ENCODE peak calls at places on chromosome 15, in five cellular contexts. Q is IMR-90, A is SK-N-SH, T is GM12878, Z is K562. I is an unnamed sample.

GRCh38 chr15:90838066-90838465 is 30.3 kb upstream of the FURIN start:
- DNase-seq in Z (no peak), T (no peak), A (no peak), Q (no peak), I (no peak)

GRCh38 chr15:65287515-65287845 is 797 bp upstream of the PARP16 start:
- DNase-seq in T (no peak), Z (no peak), Q (peak; percentile 9), A (no peak), I (no peak)

GRCh38 chr15:69084404-69085030 is 70.0 kb downstream of the NOX5 start:
- DNase-seq in Z (no peak), T (no peak), A (no peak), Q (no peak), I (no peak)

GRCh38 chr15:39640665-39641064 is 59.8 kb downstream of the THBS1 start:
- DNase-seq in Z (no peak), Q (no peak), T (no peak), A (no peak), I (no peak)

GRCh38 chr15:89628791-89629715 is 26.2 kb downstream of the KIF7 start:
- DNase-seq in Q (no peak), Z (peak; percentile 13), A (peak; percentile 42), T (no peak), I (no peak)

GRCh38 chr15:59492389-59493377 is 54.7 kb downstream of the FAM81A start:
- DNase-seq in T (peak; percentile 40), A (peak; percentile 70), Z (peak; percentile 41), Q (peak; percentile 70), I (peak; percentile 81)

GRCh38 chr15:95511680-95512079 is 818.8 kb upstream of the NR2F2 start:
- DNase-seq in Z (no peak), T (no peak), Q (peak; percentile 52), A (no peak), I (no peak)

GRCh38 chr15:74144153-74144775 is 13.9 kb downstream of the ISLR2 start:
- DNase-seq in Q (no peak), Z (peak; percentile 45), T (no peak), A (no peak), I (peak; percentile 68)

GRCh38 chr15:82850731-82851130 is 41.3 kb downstream of the WHAMM start:
- DNase-seq in T (no peak), A (peak; percentile 82), Z (no peak), Q (no peak), I (no peak)

GRCh38 chr15:64502537-64502936 is 42.2 kb downstream of the ZNF609 start:
- DNase-seq in Z (no peak), A (no peak), Q (peak; percentile 28), T (no peak), I (no peak)

GRCh38 chr15:93110502-93111040 is 21.6 kb upstream of the RGMA start:
- DNase-seq in Z (no peak), A (no peak), T (no peak), Q (no peak), I (no peak)
- TF ChIP-seq RCOR1 in Z (no peak), A (no peak), T (no peak), Q (no peak), I (no peak)

DNA sequence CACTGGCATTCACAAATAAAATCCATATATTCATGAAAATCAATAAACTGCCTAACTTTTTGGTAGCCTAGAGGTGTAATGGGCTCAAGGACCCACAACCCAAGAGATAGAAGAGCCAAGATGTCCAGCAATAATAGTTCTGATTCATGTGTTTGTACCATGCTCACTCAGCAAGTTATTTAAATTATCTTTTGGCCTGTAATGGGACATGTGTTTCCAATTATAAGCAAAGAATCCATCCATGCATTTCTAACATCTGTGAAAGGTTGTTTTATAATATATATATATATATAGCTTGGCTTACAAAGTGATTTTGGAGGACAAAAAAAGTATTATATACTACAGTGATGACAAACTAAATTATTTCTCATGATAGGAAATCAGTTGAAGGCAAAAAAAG is 29.7 kb upstream of the SHC4 start:
- DNase-seq in T (no peak), Q (peak; percentile 35), A (peak; percentile 29), Z (no peak), I (no peak)
- TF ChIP-seq RCOR1 in T (no peak), Q (no peak), A (peak; percentile 20), Z (no peak), I (no peak)

GRCh38 chr15:38563723-38564519 is 693 bp downstream of the RASGRP1 start:
- DNase-seq in Z (peak; percentile 72), A (peak; percentile 85), Q (peak; percentile 35), T (no peak), I (peak; percentile 18)
- TF ChIP-seq RCOR1 in Z (peak; percentile 46), A (no peak), Q (peak; percentile 45), T (peak; percentile 70), I (no peak)

GRCh38 chr15:77335298-77335697 is 84.6 kb downstream of the PEAK1 start:
- DNase-seq in A (peak; percentile 18), T (no peak), Q (peak; percentile 19), Z (no peak), I (no peak)
- TF ChIP-seq RCOR1 in A (peak; percentile 13), T (no peak), Q (no peak), Z (no peak), I (no peak)

DNA sequence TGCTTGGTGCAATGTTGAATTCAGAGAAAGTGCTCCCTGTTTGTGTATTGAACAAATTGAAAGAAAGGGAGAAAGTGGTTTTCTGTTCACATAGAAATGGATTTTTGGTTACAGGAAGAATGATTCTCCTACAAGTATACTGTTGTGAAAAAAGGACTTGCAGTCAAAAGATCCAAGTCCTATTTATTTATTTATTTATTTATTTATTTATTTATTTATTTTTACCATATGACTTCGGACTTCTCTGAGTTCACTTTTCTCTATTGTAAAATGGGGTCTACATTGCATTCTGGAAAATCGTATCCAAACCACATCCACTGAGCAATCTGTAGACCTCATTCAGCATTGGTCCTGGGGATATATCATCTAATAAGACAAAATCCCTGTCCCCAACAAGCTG is 46.1 kb downstream of the STARD5 start:
- DNase-seq in T (no peak), Z (no peak), Q (no peak), A (no peak), I (no peak)
- TF ChIP-seq RCOR1 in T (no peak), Z (no peak), Q (no peak), A (no peak), I (no peak)

DNA sequence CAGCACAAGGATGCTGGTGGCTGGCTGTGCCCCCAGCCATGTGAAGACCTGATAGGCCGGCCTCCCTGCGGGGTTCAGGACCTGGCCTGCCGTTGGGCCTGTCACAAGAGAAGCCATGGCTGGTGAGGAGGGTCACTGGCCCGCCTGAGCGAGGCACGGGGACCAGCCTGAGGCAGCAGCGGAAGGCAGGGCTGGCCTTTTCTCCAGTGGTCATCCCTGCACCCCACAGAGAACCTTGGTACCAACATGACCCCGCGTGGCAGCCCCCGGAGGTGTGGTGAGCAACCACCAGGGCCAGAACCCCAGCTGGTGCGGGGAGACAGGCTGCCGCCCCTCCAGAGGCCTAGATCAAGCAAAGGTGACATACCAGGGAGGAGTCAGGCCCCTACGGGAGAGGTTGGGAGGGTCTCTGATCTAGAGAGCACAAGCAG is 134.1 kb upstream of the MEF2A start:
- DNase-seq in Q (no peak), T (no peak), Z (no peak), A (no peak), I (no peak)
- TF ChIP-seq RCOR1 in Q (no peak), T (no peak), Z (no peak), A (no peak), I (no peak)

GRCh38 chr15:44500555-44500954 is 36.4 kb upstream of the EIF3J start:
- DNase-seq in Q (no peak), Z (no peak), A (no peak), T (no peak), I (no peak)

DNA sequence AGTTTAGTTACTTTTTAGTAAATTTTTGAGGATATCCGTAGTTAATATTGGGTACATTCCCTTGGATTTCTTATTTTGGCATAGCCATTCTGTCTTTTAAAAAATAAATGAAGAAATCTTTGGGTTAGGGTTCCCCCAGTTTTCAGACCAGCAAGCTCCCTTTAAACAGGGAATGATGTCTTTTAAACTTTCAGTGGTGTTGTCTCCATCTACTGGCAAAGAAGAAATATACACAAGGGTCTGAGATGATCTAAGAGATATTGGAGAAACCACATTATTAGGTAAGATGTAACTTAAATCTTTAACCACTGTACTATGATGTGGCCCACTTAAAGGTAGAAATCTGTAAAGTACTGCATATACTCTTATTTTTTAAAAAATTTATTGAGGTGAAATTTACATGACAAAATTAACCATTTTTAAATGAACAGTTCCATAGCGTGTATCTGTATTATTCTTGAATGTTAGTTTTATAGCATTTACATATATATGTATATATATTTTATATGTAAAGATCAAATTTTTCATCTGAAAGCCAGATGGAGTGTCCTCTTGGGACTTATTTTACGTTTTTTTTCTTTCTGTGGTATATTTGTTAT is 35.1 kb upstream of the EIF3J start:
- DNase-seq in Q (peak; percentile 66), A (peak; percentile 54), T (no peak), Z (peak; percentile 43), I (peak; percentile 29)
- TF ChIP-seq RCOR1 in Q (no peak), A (no peak), T (no peak), Z (no peak), I (no peak)